ENCODE peak calls at places on chromosomes 4 and X, in six cellular contexts. One of them, this sample, is unnamed.

GRCh38 chr4:154741877-154742851 is 1.6 kb upstream of the LRAT start:
- DNase-seq in uterus: no peak
- DNase-seq in BJ: no peak
- DNase-seq in astrocyte of the cerebellum: no peak
- DNase-seq in suprapubic skin: no peak
- DNase-seq in cardiac muscle cell: peak; percentile 10
- DNase-seq in this sample: no peak

GRCh38 chr4:59380841-59381366 is 1819.2 kb upstream of the ADGRL3 start:
- DNase-seq in uterus: no peak
- DNase-seq in BJ: no peak
- DNase-seq in astrocyte of the cerebellum: no peak
- DNase-seq in suprapubic skin: no peak
- DNase-seq in cardiac muscle cell: no peak
- DNase-seq in this sample: no peak

GRCh38 chr4:101418466-101418865 is 71.1 kb upstream of the PPP3CA start:
- DNase-seq in uterus: no peak
- DNase-seq in BJ: no peak
- DNase-seq in astrocyte of the cerebellum: no peak
- DNase-seq in suprapubic skin: no peak
- DNase-seq in cardiac muscle cell: no peak
- DNase-seq in this sample: no peak

GRCh38 chr4:40699648-40700047 is 50.1 kb upstream of the NSUN7 start:
- DNase-seq in uterus: no peak
- DNase-seq in BJ: peak; percentile 16
- DNase-seq in astrocyte of the cerebellum: peak; percentile 76
- DNase-seq in suprapubic skin: no peak
- DNase-seq in cardiac muscle cell: peak; percentile 63
- DNase-seq in this sample: no peak

GRCh38 chrX:44506688-44507087 is 36.0 kb downstream of the FUNDC1 start:
- DNase-seq in uterus: no peak
- DNase-seq in BJ: no peak
- DNase-seq in astrocyte of the cerebellum: no peak
- DNase-seq in suprapubic skin: no peak
- DNase-seq in cardiac muscle cell: no peak
- DNase-seq in this sample: no peak

GRCh38 chr4:123600921-123601904 is 204.6 kb downstream of the SPRY1 start:
- DNase-seq in uterus: no peak
- DNase-seq in BJ: no peak
- DNase-seq in astrocyte of the cerebellum: no peak
- DNase-seq in suprapubic skin: no peak
- DNase-seq in cardiac muscle cell: no peak
- DNase-seq in this sample: no peak

GRCh38 chrX:100512471-100512870 is 72.3 kb upstream of the TNMD start:
- DNase-seq in uterus: no peak
- DNase-seq in BJ: no peak
- DNase-seq in astrocyte of the cerebellum: peak; percentile 2
- DNase-seq in suprapubic skin: no peak
- DNase-seq in cardiac muscle cell: peak; percentile 8
- DNase-seq in this sample: no peak

GRCh38 chr4:95867919-95868318 is 28.0 kb downstream of the PDHA2 start:
- DNase-seq in uterus: no peak
- DNase-seq in BJ: no peak
- DNase-seq in astrocyte of the cerebellum: no peak
- DNase-seq in suprapubic skin: no peak
- DNase-seq in cardiac muscle cell: peak; percentile 27
- DNase-seq in this sample: no peak

GRCh38 chr4:22483551-22483981 is 32.3 kb downstream of the ADGRA3 start:
- DNase-seq in uterus: no peak
- DNase-seq in BJ: no peak
- DNase-seq in astrocyte of the cerebellum: no peak
- DNase-seq in suprapubic skin: no peak
- DNase-seq in cardiac muscle cell: peak; percentile 65
- DNase-seq in this sample: no peak

GRCh38 chr4:128349921-128350320 is 62.3 kb upstream of the PGRMC2 start:
- DNase-seq in uterus: no peak
- DNase-seq in BJ: no peak
- DNase-seq in astrocyte of the cerebellum: no peak
- DNase-seq in suprapubic skin: no peak
- DNase-seq in cardiac muscle cell: peak; percentile 80
- DNase-seq in this sample: no peak

GRCh38 chr4:98564847-98565246 is 93.6 kb downstream of the TSPAN5 start:
- DNase-seq in uterus: no peak
- DNase-seq in BJ: no peak
- DNase-seq in astrocyte of the cerebellum: peak; percentile 43
- DNase-seq in suprapubic skin: no peak
- DNase-seq in cardiac muscle cell: no peak
- DNase-seq in this sample: no peak

GRCh38 chr4:145938618-145939177 is at the start of gene ZNF827:
- DNase-seq in uterus: peak; percentile 63
- DNase-seq in BJ: peak; percentile 34
- DNase-seq in astrocyte of the cerebellum: no peak
- DNase-seq in suprapubic skin: no peak
- DNase-seq in cardiac muscle cell: peak; percentile 85
- DNase-seq in this sample: peak; percentile 65

GRCh38 chr4:1793940-1794808 is 1.1 kb downstream of the FGFR3 start:
- DNase-seq in uterus: no peak
- DNase-seq in BJ: no peak
- DNase-seq in astrocyte of the cerebellum: no peak
- DNase-seq in suprapubic skin: no peak
- DNase-seq in cardiac muscle cell: no peak
- DNase-seq in this sample: no peak

GRCh38 chr4:153620352-153620751 is 63.7 kb upstream of the TLR2 start:
- DNase-seq in uterus: no peak
- DNase-seq in BJ: peak; percentile 39
- DNase-seq in astrocyte of the cerebellum: no peak
- DNase-seq in suprapubic skin: no peak
- DNase-seq in cardiac muscle cell: no peak
- DNase-seq in this sample: no peak

GRCh38 chr4:134465417-134465816 is 263.8 kb upstream of the PABPC4L start:
- DNase-seq in uterus: no peak
- DNase-seq in BJ: no peak
- DNase-seq in astrocyte of the cerebellum: no peak
- DNase-seq in suprapubic skin: no peak
- DNase-seq in cardiac muscle cell: no peak
- DNase-seq in this sample: no peak

GRCh38 chr4:73871911-73872310 is 2.7 kb downstream of the CXCL1 start:
- DNase-seq in uterus: no peak
- DNase-seq in BJ: no peak
- DNase-seq in astrocyte of the cerebellum: no peak
- DNase-seq in suprapubic skin: no peak
- DNase-seq in cardiac muscle cell: peak; percentile 41
- DNase-seq in this sample: no peak

GRCh38 chrX:21873063-21873785 is 17.4 kb downstream of the YY2 start:
- DNase-seq in uterus: no peak
- DNase-seq in BJ: no peak
- DNase-seq in astrocyte of the cerebellum: no peak
- DNase-seq in suprapubic skin: no peak
- DNase-seq in cardiac muscle cell: peak; percentile 25
- DNase-seq in this sample: no peak

GRCh38 chr4:138487217-138487616 is 245.1 kb upstream of the SLC7A11 start:
- DNase-seq in uterus: no peak
- DNase-seq in BJ: no peak
- DNase-seq in astrocyte of the cerebellum: no peak
- DNase-seq in suprapubic skin: no peak
- DNase-seq in cardiac muscle cell: no peak
- DNase-seq in this sample: no peak

GRCh38 chr4:26936284-26937065 is 75.8 kb downstream of the STIM2 start:
- DNase-seq in uterus: no peak
- DNase-seq in BJ: no peak
- DNase-seq in astrocyte of the cerebellum: no peak
- DNase-seq in suprapubic skin: no peak
- DNase-seq in cardiac muscle cell: no peak
- DNase-seq in this sample: no peak

GRCh38 chr4:177107288-177107901 is 202.3 kb upstream of the NEIL3 start:
- DNase-seq in uterus: no peak
- DNase-seq in BJ: no peak
- DNase-seq in astrocyte of the cerebellum: no peak
- DNase-seq in suprapubic skin: no peak
- DNase-seq in cardiac muscle cell: no peak
- DNase-seq in this sample: no peak

GRCh38 chr4:81757706-81758105 is 286.0 kb upstream of the RASGEF1B start:
- DNase-seq in uterus: no peak
- DNase-seq in BJ: no peak
- DNase-seq in astrocyte of the cerebellum: no peak
- DNase-seq in suprapubic skin: no peak
- DNase-seq in cardiac muscle cell: peak; percentile 54
- DNase-seq in this sample: no peak

GRCh38 chrX:78064152-78064551 is 39.9 kb upstream of the PGK1 start:
- DNase-seq in uterus: no peak
- DNase-seq in BJ: no peak
- DNase-seq in astrocyte of the cerebellum: no peak
- DNase-seq in suprapubic skin: no peak
- DNase-seq in cardiac muscle cell: no peak
- DNase-seq in this sample: no peak

GRCh38 chr4:15917297-15917696 is 21.2 kb downstream of the FGFBP1 start:
- DNase-seq in uterus: no peak
- DNase-seq in BJ: no peak
- DNase-seq in astrocyte of the cerebellum: no peak
- DNase-seq in suprapubic skin: no peak
- DNase-seq in cardiac muscle cell: no peak
- DNase-seq in this sample: no peak

GRCh38 chr4:61277785-61278184 is 77.7 kb downstream of the ADGRL3 start:
- DNase-seq in uterus: no peak
- DNase-seq in BJ: no peak
- DNase-seq in astrocyte of the cerebellum: no peak
- DNase-seq in suprapubic skin: no peak
- DNase-seq in cardiac muscle cell: peak; percentile 8
- DNase-seq in this sample: no peak

GRCh38 chr4:118935819-118936218 is 47.2 kb downstream of the SYNPO2 start:
- DNase-seq in uterus: no peak
- DNase-seq in BJ: no peak
- DNase-seq in astrocyte of the cerebellum: no peak
- DNase-seq in suprapubic skin: no peak
- DNase-seq in cardiac muscle cell: no peak
- DNase-seq in this sample: no peak

GRCh38 chr4:762211-763190 is 56.9 kb downstream of the PCGF3 start:
- DNase-seq in uterus: no peak
- DNase-seq in BJ: no peak
- DNase-seq in astrocyte of the cerebellum: peak; percentile 59
- DNase-seq in suprapubic skin: no peak
- DNase-seq in cardiac muscle cell: peak; percentile 36
- DNase-seq in this sample: no peak
- TF ChIP-seq CTCF in uterus: no peak
- TF ChIP-seq CTCF in BJ: peak; percentile 28
- TF ChIP-seq CTCF in astrocyte of the cerebellum: peak; percentile 76
- TF ChIP-seq CTCF in suprapubic skin: no peak
- TF ChIP-seq CTCF in cardiac muscle cell: peak; percentile 25
- TF ChIP-seq CTCF in this sample: peak; percentile 49

GRCh38 chrX:29478336-29479069 is 736.9 kb upstream of the MAGEB2 start:
- DNase-seq in uterus: no peak
- DNase-seq in BJ: no peak
- DNase-seq in astrocyte of the cerebellum: no peak
- DNase-seq in suprapubic skin: no peak
- DNase-seq in cardiac muscle cell: peak; percentile 55
- DNase-seq in this sample: no peak
- H3K4me3 ChIP-seq in uterus: no peak overlapping the region
- H3K4me3 ChIP-seq in BJ: no peak overlapping the region
- H3K4me3 ChIP-seq in astrocyte of the cerebellum: no peak overlapping the region
- H3K4me3 ChIP-seq in suprapubic skin: no peak overlapping the region
- H3K4me3 ChIP-seq in cardiac muscle cell: no peak overlapping the region
- H3K4me3 ChIP-seq in this sample: no peak overlapping the region

DNA sequence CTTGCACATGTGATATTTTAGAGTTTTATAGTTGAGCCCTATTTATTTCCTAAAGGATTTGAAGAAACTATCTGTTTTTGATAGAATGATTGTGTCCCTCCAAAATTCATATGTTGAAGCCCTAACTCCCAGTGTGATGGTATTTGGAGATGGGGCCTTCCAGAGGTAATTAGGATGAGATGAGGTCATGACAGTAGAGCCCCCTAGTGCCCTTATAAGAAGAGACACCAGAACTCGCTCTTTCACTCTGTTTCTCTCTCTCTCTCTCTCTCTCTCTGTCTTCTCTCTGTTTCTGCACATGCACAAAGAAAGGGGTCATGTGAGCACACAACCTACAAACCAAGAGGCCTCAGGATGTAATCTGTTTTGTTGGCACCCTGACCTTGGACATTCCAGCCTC is 921.9 kb upstream of the DIAPH2 start:
- DNase-seq in uterus: no peak
- DNase-seq in BJ: no peak
- DNase-seq in astrocyte of the cerebellum: no peak
- DNase-seq in suprapubic skin: no peak
- DNase-seq in cardiac muscle cell: no peak
- DNase-seq in this sample: no peak
- TF ChIP-seq CTCF in uterus: no peak
- TF ChIP-seq CTCF in BJ: no peak
- TF ChIP-seq CTCF in astrocyte of the cerebellum: peak; percentile 13
- TF ChIP-seq CTCF in suprapubic skin: no peak
- TF ChIP-seq CTCF in cardiac muscle cell: no peak
- TF ChIP-seq CTCF in this sample: no peak

DNA sequence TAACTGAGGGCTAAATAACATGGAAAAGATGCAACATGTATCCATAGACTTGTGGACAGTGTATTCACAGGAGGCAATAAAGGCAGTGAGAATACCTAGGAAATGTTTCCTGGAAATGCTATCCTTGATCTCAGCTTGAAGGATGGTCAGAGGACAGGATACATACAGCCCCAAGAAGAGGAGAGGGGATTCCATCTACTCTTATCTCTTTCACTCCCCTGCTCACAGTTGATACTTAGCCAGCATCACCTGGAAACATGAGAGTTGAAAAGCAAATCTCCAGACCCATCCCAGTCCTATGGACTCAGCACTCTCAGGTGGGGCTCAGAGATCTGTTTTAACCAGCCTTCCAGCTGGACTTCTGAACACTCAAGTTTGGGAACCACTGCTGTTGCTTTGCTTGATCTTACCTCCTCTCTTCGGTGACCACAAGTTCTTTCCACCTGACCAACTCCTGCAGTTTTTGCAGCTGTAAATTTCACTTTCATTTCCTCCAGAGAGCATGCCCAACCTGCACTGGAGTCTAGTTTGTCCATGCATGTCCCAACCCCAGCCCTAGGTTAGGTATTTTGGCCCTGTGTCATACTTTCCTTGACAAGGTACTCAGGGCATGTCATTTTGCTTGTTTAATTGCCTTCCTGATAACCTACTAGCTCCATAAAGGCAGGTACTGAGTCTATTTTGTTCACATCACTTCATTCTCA is 10.4 kb downstream of the RELL1 start:
- DNase-seq in uterus: no peak
- DNase-seq in BJ: no peak
- DNase-seq in astrocyte of the cerebellum: no peak
- DNase-seq in suprapubic skin: no peak
- DNase-seq in cardiac muscle cell: no peak
- DNase-seq in this sample: no peak
- H3K4me3 ChIP-seq in uterus: no peak overlapping the region
- H3K4me3 ChIP-seq in BJ: no peak overlapping the region
- H3K4me3 ChIP-seq in astrocyte of the cerebellum: no peak overlapping the region
- H3K4me3 ChIP-seq in suprapubic skin: no peak overlapping the region
- H3K4me3 ChIP-seq in cardiac muscle cell: no peak overlapping the region
- H3K4me3 ChIP-seq in this sample: no peak overlapping the region

DNA sequence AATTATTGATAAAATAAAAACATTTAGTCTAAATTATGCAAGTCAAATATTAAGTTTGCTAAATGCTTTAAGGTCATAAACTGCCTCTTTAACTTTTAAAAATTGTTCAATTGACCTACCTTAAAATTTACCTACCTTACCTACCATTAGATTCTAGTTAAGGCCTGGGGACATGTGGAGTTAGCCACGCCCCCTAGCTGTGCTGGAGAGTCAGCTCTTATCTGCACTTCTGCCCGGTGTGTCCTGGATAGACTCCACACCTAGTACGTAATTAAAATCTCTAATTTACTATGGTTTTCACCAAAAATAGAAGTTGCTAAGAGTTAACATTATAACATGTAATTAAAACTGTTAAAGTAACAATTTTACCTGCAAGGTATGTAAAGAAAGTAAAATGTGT is 22.7 kb downstream of the TENM3 start:
- DNase-seq in uterus: no peak
- DNase-seq in BJ: no peak
- DNase-seq in astrocyte of the cerebellum: no peak
- DNase-seq in suprapubic skin: no peak
- DNase-seq in cardiac muscle cell: no peak
- DNase-seq in this sample: no peak
- TF ChIP-seq CTCF in uterus: no peak
- TF ChIP-seq CTCF in BJ: no peak
- TF ChIP-seq CTCF in astrocyte of the cerebellum: no peak
- TF ChIP-seq CTCF in suprapubic skin: no peak
- TF ChIP-seq CTCF in cardiac muscle cell: no peak
- TF ChIP-seq CTCF in this sample: no peak